ENCODE peak calls at places on chromosomes 16 and 17, in seven cellular contexts. I is RWPE1, K is colonic mucosa, O is progenitor cell of endocrine pancreas, R is SK-N-SH, H is tibial nerve, J is ascending aorta. L is an unnamed sample.

GRCh38 chr17:32525116-32525515 is 38.3 kb downstream of the CDK5R1 start:
- DNase-seq in K (no peak), I (no peak), R (no peak), J (no peak), O (no peak), H (no peak), L (no peak)

GRCh38 chr17:76000016-76000754 is 470 bp upstream of the CDK3 start:
- DNase-seq in I (no peak), O (peak), K (peak), J (no peak), R (peak), H (no peak), L (peak)

GRCh38 chr17:82929676-82930042 is 89.8 kb upstream of the ZNF750 start:
- DNase-seq in H (no peak), I (no peak), O (no peak), K (no peak), J (no peak), R (no peak), L (peak)

GRCh38 chr17:80513892-80514291 is 30.7 kb upstream of the RPTOR start:
- DNase-seq in R (no peak), O (no peak), K (no peak), H (no peak), J (no peak), I (no peak), L (no peak)

GRCh38 chr16:21159281-21159951 is 942 bp downstream of the LDAF1 start:
- DNase-seq in I (peak), H (no peak), O (peak), J (no peak), K (peak), R (peak), L (peak)

GRCh38 chr17:77323413-77324171 is 182.8 kb downstream of the SEC14L1 start:
- DNase-seq in O (no peak), J (no peak), K (peak), I (no peak), R (peak), H (peak), L (no peak)

GRCh38 chr17:80361495-80362220 is 53.3 kb upstream of the ENDOV start:
- DNase-seq in J (no peak), O (no peak), K (no peak), I (peak), R (peak), H (no peak), L (peak)

GRCh38 chr17:75684924-75685323 is 17.8 kb downstream of the SAP30BP start:
- DNase-seq in J (no peak), K (peak), O (no peak), I (peak), H (no peak), R (no peak), L (no peak)

GRCh38 chr17:18921912-18922451 is 30.0 kb upstream of the SLC5A10 start:
- DNase-seq in H (no peak), J (no peak), I (peak), K (peak), R (no peak), O (no peak), L (no peak)

GRCh38 chr16:29820730-29821662 is 734 bp downstream of the MVP start:
- DNase-seq in I (peak), R (no peak), K (peak), O (no peak), J (no peak), H (no peak), L (no peak)

GRCh38 chr16:247027-247426 is 12.4 kb downstream of the FAM234A start:
- DNase-seq in J (no peak), K (no peak), O (no peak), I (no peak), H (no peak), R (no peak), L (no peak)

GRCh38 chr17:72121164-72122001 is 563 bp downstream of the SOX9 start:
- DNase-seq in O (peak), K (peak), J (no peak), H (no peak), R (peak), I (peak), L (peak)

GRCh38 chr16:3118204-3118790 is 5.9 kb downstream of the ZNF205 start:
- DNase-seq in J (no peak), R (no peak), H (no peak), O (no peak), K (no peak), I (no peak), L (no peak)

GRCh38 chr16:82846806-82847205 is 220.0 kb downstream of the CDH13 start:
- DNase-seq in K (no peak), O (no peak), J (no peak), R (no peak), I (no peak), H (no peak), L (no peak)

GRCh38 chr17:49338883-49339282 is 23.2 kb downstream of the ZNF652 start:
- DNase-seq in H (no peak), K (no peak), J (no peak), I (no peak), O (no peak), R (no peak), L (no peak)

GRCh38 chr17:78128616-78129384 is at the start of gene TMC6:
- DNase-seq in I (peak), O (peak), H (no peak), K (peak), J (no peak), R (peak), L (no peak)

GRCh38 chr16:330746-331145 is 21.8 kb downstream of the AXIN1 start:
- DNase-seq in K (no peak), O (no peak), I (no peak), H (no peak), R (peak), J (no peak), L (no peak)

GRCh38 chr17:75344664-75345063 is 55.4 kb upstream of the SLC25A19 start:
- DNase-seq in K (no peak), I (no peak), R (no peak), J (no peak), H (no peak), O (no peak), L (peak)

GRCh38 chr17:65023791-65024190 is 32.7 kb downstream of the GNA13 start:
- DNase-seq in K (no peak), I (no peak), R (no peak), J (no peak), O (no peak), H (no peak), L (no peak)

GRCh38 chr16:72877374-72878028 is 170.4 kb downstream of the ZFHX3 start:
- DNase-seq in O (no peak), R (no peak), H (no peak), K (no peak), I (peak), J (no peak), L (no peak)

GRCh38 chr17:28293994-28294393 is 25.0 kb upstream of the TMEM97 start:
- DNase-seq in R (no peak), H (no peak), I (no peak), K (no peak), J (no peak), O (no peak), L (no peak)

GRCh38 chr17:68807998-68808772 is 147.0 kb downstream of the ABCA8 start:
- DNase-seq in J (no peak), O (no peak), I (no peak), K (no peak), H (no peak), R (no peak), L (no peak)

GRCh38 chr17:74086992-74087391 is 116.5 kb upstream of the RPL38 start:
- DNase-seq in I (no peak), J (no peak), O (no peak), H (no peak), R (no peak), K (no peak), L (no peak)

GRCh38 chr17:74083321-74083720 is 120.2 kb upstream of the RPL38 start:
- DNase-seq in H (no peak), J (no peak), I (no peak), R (no peak), O (no peak), K (no peak), L (no peak)

GRCh38 chr17:74080936-74081335 is 122.5 kb upstream of the RPL38 start:
- DNase-seq in O (no peak), R (no peak), I (no peak), H (no peak), J (no peak), K (no peak), L (no peak)

GRCh38 chr17:74089869-74090464 is 113.5 kb upstream of the RPL38 start:
- DNase-seq in H (no peak), O (peak), J (peak), I (no peak), R (peak), K (peak), L (peak)

DNA sequence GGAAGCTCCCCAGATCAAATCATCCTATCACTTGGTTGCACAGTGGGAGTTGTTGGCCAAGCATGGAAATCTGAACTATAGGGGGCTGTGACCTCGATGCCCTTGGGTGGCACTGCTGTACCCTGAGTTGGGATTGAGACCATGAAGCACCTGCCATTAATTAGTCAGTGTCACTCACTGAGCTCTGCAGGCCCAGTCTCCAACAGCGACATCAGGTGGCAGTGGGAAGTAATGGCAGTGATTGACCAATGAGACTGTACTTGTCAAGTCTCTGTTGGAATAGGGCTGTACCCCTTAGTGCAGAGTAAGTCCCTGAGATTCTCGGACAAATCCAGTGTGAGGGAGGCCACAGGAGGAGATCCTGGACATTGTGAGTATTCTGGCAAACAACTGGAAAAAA is 118.0 kb upstream of the RPL38 start:
- DNase-seq in O (no peak), H (no peak), I (no peak), K (no peak), R (no peak), J (no peak), L (no peak)
- TF ChIP-seq CTCF in O (peak), H (no peak), I (no peak), K (no peak), R (peak), J (no peak), L (peak)

GRCh38 chr17:1574697-1575471 is 12.3 kb upstream of the PITPNA start:
- DNase-seq in J (no peak), O (no peak), R (peak), K (no peak), H (no peak), I (no peak), L (no peak)
- TF ChIP-seq CTCF in J (no peak), O (no peak), R (no peak), K (no peak), H (no peak), I (peak), L (peak)

GRCh38 chr16:87380875-87381274 is 2.7 kb downstream of the FBXO31 start:
- DNase-seq in K (no peak), H (no peak), I (no peak), O (no peak), J (no peak), R (no peak), L (no peak)
- TF ChIP-seq CTCF in K (no peak), H (no peak), I (no peak), O (no peak), J (no peak), R (no peak), L (no peak)

GRCh38 chr17:37518816-37519215 is 29.1 kb downstream of the DUSP14 start:
- DNase-seq in O (no peak), K (no peak), R (no peak), J (no peak), I (no peak), H (no peak), L (no peak)
- TF ChIP-seq CTCF in O (no peak), K (no peak), R (no peak), J (no peak), I (no peak), H (no peak), L (no peak)

GRCh38 chr16:17330019-17330570 is 140.7 kb downstream of the XYLT1 start:
- DNase-seq in H (no peak), I (no peak), O (no peak), J (no peak), R (no peak), K (no peak), L (no peak)

GRCh38 chr16:17329412-17329811 is 141.3 kb downstream of the XYLT1 start:
- DNase-seq in K (no peak), J (no peak), R (no peak), H (no peak), I (no peak), O (no peak), L (no peak)

GRCh38 chr16:17334096-17334495 is 136.7 kb downstream of the XYLT1 start:
- DNase-seq in J (peak), O (no peak), H (no peak), K (no peak), R (no peak), I (peak), L (no peak)

GRCh38 chr16:17331071-17331521 is 139.7 kb downstream of the XYLT1 start:
- DNase-seq in H (no peak), K (no peak), R (no peak), J (peak), O (no peak), I (no peak), L (no peak)

DNA sequence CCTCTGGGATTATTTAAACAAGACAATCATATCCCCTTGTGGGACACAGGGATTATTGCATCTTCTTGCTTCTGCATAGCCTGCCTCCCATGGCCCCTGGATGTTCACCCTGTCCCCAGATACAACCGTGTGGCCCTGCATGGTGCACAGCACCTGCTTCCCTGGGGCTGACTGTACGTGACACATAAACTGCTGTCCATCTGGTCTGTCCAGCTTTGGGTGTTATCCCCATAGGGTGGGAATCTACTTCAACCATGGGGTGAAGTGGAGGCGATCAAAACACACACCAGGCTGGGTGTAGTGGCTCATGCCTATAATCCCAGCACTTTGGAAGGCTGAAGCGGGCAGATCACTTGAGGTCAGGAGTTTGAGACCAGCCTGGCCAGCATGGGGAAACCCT is 138.8 kb downstream of the XYLT1 start:
- DNase-seq in I (no peak), O (no peak), H (no peak), K (no peak), J (no peak), R (no peak), L (no peak)
- TF ChIP-seq CTCF in I (no peak), O (no peak), H (no peak), K (no peak), J (no peak), R (no peak), L (no peak)

DNA sequence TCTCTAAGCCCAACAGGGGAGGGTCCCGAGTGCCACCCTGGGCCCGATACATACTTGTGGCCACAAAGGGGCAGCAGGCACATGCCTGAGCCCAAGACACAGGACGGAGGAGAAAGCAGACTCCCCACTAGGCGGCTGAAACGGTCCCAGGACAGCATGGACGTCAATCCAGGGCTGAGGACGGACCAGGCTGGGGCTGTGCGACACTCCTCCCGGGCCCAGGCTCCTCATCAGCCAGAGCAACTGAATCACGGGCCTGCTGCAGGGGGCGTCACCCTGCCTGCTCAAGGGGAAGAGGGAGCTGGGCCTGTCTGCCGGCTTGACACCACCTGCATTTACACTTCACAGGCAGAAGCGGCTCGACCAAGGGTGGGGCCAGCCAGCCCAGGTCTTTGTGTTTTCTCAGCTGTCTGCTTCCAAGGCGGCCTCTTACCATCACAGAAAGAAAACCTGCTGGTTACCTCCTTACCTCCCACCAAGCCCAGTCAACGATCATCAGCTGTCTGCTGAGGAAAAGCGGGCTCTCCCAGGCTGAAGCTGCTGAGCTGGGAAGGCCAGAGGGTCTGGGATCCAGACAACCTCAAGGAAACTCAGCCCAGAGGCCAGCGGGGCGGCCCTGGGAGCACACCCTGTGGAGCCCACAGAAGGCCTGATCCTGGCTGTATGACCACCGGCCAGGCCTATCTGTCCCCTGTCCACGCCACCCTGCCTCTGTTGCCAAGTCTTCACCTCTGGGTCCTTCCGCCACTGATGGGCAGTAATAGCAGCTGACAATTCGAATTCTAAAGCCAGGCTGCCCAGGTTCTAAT is 26.4 kb downstream of the KIFC3 start:
- DNase-seq in I (no peak), K (peak), H (no peak), O (peak), J (no peak), R (peak), L (peak)
- TF ChIP-seq CTCF in I (no peak), K (peak), H (peak), O (peak), J (no peak), R (no peak), L (peak)

DNA sequence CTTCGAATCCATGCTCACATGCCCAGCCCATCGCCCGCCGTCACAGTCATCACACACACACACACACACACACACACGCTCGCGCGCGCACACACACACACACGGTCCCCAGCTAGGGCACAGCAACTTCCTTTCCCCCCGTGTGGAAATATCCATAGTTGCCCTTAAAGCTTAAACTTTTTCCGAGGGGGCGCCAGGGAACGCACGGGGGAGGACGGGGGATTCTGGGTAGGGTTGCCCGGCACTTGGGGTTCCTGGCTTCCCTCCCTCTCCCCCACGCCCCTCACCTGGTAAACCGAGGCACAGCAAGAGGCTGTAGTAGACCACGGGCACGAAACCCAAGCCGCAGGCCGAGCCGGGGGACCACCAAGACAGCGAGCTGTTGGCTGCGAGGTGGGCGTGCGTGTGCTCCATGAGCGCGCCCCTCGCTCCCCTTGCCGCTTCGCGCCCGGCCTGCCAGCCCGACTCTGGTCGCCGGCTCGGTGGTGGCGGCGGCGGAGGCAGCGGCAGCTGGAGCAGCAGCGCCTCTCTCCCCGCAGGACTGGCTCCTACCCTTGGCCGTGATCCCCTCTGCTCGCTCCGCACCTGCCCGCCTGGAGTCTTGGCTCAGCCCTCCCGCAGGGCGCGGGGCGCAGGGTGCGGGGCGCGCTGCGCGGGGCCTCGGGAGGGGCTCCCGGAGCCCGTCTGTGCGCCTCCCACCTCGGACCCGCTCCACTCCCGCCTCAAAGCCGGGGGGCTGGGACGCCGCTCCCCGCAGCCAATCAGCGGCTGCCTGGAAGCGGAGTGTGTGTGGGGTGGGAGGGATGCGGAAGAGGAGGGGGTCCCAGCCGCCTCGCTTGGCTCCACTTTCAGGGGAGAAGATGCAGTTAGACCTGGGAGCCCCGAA is at the start of gene GPR139:
- DNase-seq in O (peak), K (no peak), R (peak), J (no peak), H (no peak), I (no peak), L (peak)
- TF ChIP-seq CTCF in O (no peak), K (no peak), R (no peak), J (no peak), H (no peak), I (no peak), L (no peak)